ENCODE peak calls at places on chromosomes 4 and X, in seven cellular contexts. One of them, this sample, is unnamed. For H3K4me1 and H3K36me3, the result is how much of the 10 kb centered on the place peaks cover.

GRCh38 chrX:103941201-103941975 is 21.0 kb upstream of the TMSB15B start:
- DNase-seq in stomach: no peak
- DNase-seq in endodermal cell: no peak
- DNase-seq in IMR-90: peak
- DNase-seq in psoas muscle: no peak
- DNase-seq in Caco-2: peak
- DNase-seq in cardiac muscle cell: peak
- DNase-seq in this sample: no peak

GRCh38 chr4:124948976-124949597 is 236.6 kb upstream of the ANKRD50 start:
- DNase-seq in cardiac muscle cell: no peak
- DNase-seq in IMR-90: peak
- DNase-seq in psoas muscle: no peak
- DNase-seq in stomach: peak
- DNase-seq in endodermal cell: no peak
- DNase-seq in Caco-2: no peak
- DNase-seq in this sample: no peak

GRCh38 chr4:81198151-81198550 is 16.9 kb downstream of the PRKG2 start:
- DNase-seq in endodermal cell: no peak
- DNase-seq in IMR-90: no peak
- DNase-seq in cardiac muscle cell: peak
- DNase-seq in stomach: peak
- DNase-seq in Caco-2: no peak
- DNase-seq in psoas muscle: no peak
- DNase-seq in this sample: no peak

GRCh38 chr4:186104114-186104894 is at the start of gene FAM149A:
- DNase-seq in endodermal cell: no peak
- DNase-seq in psoas muscle: peak
- DNase-seq in stomach: peak
- DNase-seq in IMR-90: no peak
- DNase-seq in Caco-2: peak
- DNase-seq in cardiac muscle cell: peak
- DNase-seq in this sample: no peak

GRCh38 chrX:154734101-154734781 is 16.6 kb downstream of the GAB3 start:
- DNase-seq in psoas muscle: peak
- DNase-seq in stomach: no peak
- DNase-seq in Caco-2: no peak
- DNase-seq in endodermal cell: no peak
- DNase-seq in IMR-90: peak
- DNase-seq in cardiac muscle cell: no peak
- DNase-seq in this sample: no peak

GRCh38 chrX:72026341-72027023 is 105.2 kb downstream of the RTL5 start:
- DNase-seq in IMR-90: no peak
- DNase-seq in Caco-2: no peak
- DNase-seq in psoas muscle: no peak
- DNase-seq in stomach: no peak
- DNase-seq in cardiac muscle cell: no peak
- DNase-seq in endodermal cell: peak
- DNase-seq in this sample: no peak

GRCh38 chr4:8092282-8092681 is 66.3 kb downstream of the ABLIM2 start:
- DNase-seq in psoas muscle: no peak
- DNase-seq in cardiac muscle cell: no peak
- DNase-seq in endodermal cell: no peak
- DNase-seq in IMR-90: no peak
- DNase-seq in stomach: no peak
- DNase-seq in Caco-2: no peak
- DNase-seq in this sample: no peak

GRCh38 chrX:9153299-9153698 is 119.4 kb upstream of the FAM9B start:
- DNase-seq in Caco-2: no peak
- DNase-seq in cardiac muscle cell: no peak
- DNase-seq in stomach: no peak
- DNase-seq in IMR-90: peak
- DNase-seq in endodermal cell: no peak
- DNase-seq in psoas muscle: no peak
- DNase-seq in this sample: no peak

GRCh38 chr4:37588150-37588549 is 98.0 kb downstream of the RELL1 start:
- DNase-seq in endodermal cell: no peak
- DNase-seq in IMR-90: no peak
- DNase-seq in Caco-2: no peak
- DNase-seq in psoas muscle: no peak
- DNase-seq in cardiac muscle cell: no peak
- DNase-seq in stomach: no peak
- DNase-seq in this sample: no peak

GRCh38 chr4:25863347-25863784 is 578 bp upstream of the SEL1L3 start:
- DNase-seq in cardiac muscle cell: peak
- DNase-seq in Caco-2: peak
- DNase-seq in psoas muscle: peak
- DNase-seq in stomach: peak
- DNase-seq in IMR-90: no peak
- DNase-seq in endodermal cell: peak
- DNase-seq in this sample: no peak

GRCh38 chrX:8738588-8739189 is 6.8 kb upstream of the ANOS1 start:
- DNase-seq in psoas muscle: peak
- DNase-seq in stomach: peak
- DNase-seq in cardiac muscle cell: peak
- DNase-seq in IMR-90: peak
- DNase-seq in Caco-2: peak
- DNase-seq in endodermal cell: peak
- DNase-seq in this sample: no peak

GRCh38 chrX:132718411-132718810 is 229.6 kb upstream of the MBNL3 start:
- DNase-seq in Caco-2: no peak
- DNase-seq in IMR-90: no peak
- DNase-seq in psoas muscle: no peak
- DNase-seq in endodermal cell: no peak
- DNase-seq in cardiac muscle cell: peak
- DNase-seq in stomach: no peak
- DNase-seq in this sample: no peak

GRCh38 chr4:11805837-11806236 is 377.1 kb upstream of the HS3ST1 start:
- DNase-seq in IMR-90: peak
- DNase-seq in Caco-2: peak
- DNase-seq in cardiac muscle cell: peak
- DNase-seq in stomach: no peak
- DNase-seq in endodermal cell: no peak
- DNase-seq in psoas muscle: no peak
- DNase-seq in this sample: no peak

GRCh38 chrX:136806891-136807410 is 26.2 kb upstream of the ARHGEF6 start:
- DNase-seq in endodermal cell: no peak
- DNase-seq in Caco-2: no peak
- DNase-seq in IMR-90: no peak
- DNase-seq in psoas muscle: no peak
- DNase-seq in cardiac muscle cell: no peak
- DNase-seq in stomach: no peak
- DNase-seq in this sample: no peak

GRCh38 chrX:11558972-11559371 is 106.7 kb downstream of the ARHGAP6 start:
- DNase-seq in psoas muscle: no peak
- DNase-seq in stomach: peak
- DNase-seq in Caco-2: peak
- DNase-seq in IMR-90: no peak
- DNase-seq in cardiac muscle cell: no peak
- DNase-seq in endodermal cell: peak
- DNase-seq in this sample: no peak

GRCh38 chrX:130654409-130654970 is 248.5 kb downstream of the ENOX2 start:
- DNase-seq in stomach: no peak
- DNase-seq in IMR-90: peak
- DNase-seq in Caco-2: no peak
- DNase-seq in endodermal cell: no peak
- DNase-seq in cardiac muscle cell: no peak
- DNase-seq in psoas muscle: no peak
- DNase-seq in this sample: no peak

GRCh38 chrX:121457096-121457495 is 409.7 kb downstream of the GLUD2 start:
- DNase-seq in stomach: no peak
- DNase-seq in cardiac muscle cell: no peak
- DNase-seq in psoas muscle: no peak
- DNase-seq in IMR-90: no peak
- DNase-seq in Caco-2: no peak
- DNase-seq in endodermal cell: no peak
- DNase-seq in this sample: no peak

GRCh38 chr4:6362896-6363295 is 93.2 kb downstream of the WFS1 start:
- DNase-seq in stomach: no peak
- DNase-seq in cardiac muscle cell: peak
- DNase-seq in Caco-2: peak
- DNase-seq in psoas muscle: no peak
- DNase-seq in endodermal cell: peak
- DNase-seq in IMR-90: peak
- DNase-seq in this sample: no peak

GRCh38 chrX:2928127-2928582 is 984 bp downstream of the ARSD start:
- DNase-seq in endodermal cell: no peak
- DNase-seq in stomach: peak
- DNase-seq in IMR-90: peak
- DNase-seq in cardiac muscle cell: peak
- DNase-seq in psoas muscle: peak
- DNase-seq in Caco-2: no peak
- DNase-seq in this sample: peak

DNA sequence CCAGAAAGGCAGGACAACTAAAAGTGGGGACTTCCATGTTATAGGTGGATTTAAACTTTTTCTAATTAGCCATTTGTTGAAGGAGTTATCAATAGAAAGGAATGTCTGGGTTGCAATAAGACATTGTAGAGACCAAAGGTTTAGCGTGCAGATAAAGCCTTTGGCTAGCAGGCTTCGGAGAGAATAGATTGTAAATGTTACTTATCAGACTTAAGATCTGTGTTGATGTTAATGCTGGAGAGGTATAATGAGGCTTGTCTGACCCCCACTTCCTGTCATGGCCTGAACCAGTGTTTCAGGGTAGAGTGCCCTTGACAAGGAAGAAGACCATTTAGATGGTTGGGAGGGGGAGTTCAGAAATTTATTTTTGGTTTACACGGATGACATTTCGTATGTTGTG is 67.1 kb upstream of the SPIN4 start:
- DNase-seq in cardiac muscle cell: no peak
- DNase-seq in stomach: no peak
- DNase-seq in Caco-2: no peak
- DNase-seq in endodermal cell: no peak
- DNase-seq in IMR-90: no peak
- DNase-seq in psoas muscle: no peak
- DNase-seq in this sample: no peak
- H3K4me1 ChIP-seq in cardiac muscle cell: under half
- H3K4me1 ChIP-seq in stomach: under half
- H3K4me1 ChIP-seq in Caco-2: under half
- H3K4me1 ChIP-seq in endodermal cell: under half
- H3K4me1 ChIP-seq in IMR-90: under half
- H3K4me1 ChIP-seq in psoas muscle: under half
- H3K4me1 ChIP-seq in this sample: under half

GRCh38 chr4:87489678-87490077 is 39.5 kb downstream of the SPARCL1 start:
- DNase-seq in stomach: no peak
- DNase-seq in IMR-90: no peak
- DNase-seq in cardiac muscle cell: no peak
- DNase-seq in endodermal cell: no peak
- DNase-seq in psoas muscle: no peak
- DNase-seq in Caco-2: no peak
- DNase-seq in this sample: no peak

GRCh38 chr4:87491436-87491835 is 37.7 kb downstream of the SPARCL1 start:
- DNase-seq in Caco-2: no peak
- DNase-seq in cardiac muscle cell: no peak
- DNase-seq in psoas muscle: no peak
- DNase-seq in stomach: no peak
- DNase-seq in IMR-90: no peak
- DNase-seq in endodermal cell: no peak
- DNase-seq in this sample: no peak

GRCh38 chr4:87492617-87493016 is 36.6 kb downstream of the SPARCL1 start:
- DNase-seq in stomach: no peak
- DNase-seq in Caco-2: no peak
- DNase-seq in cardiac muscle cell: no peak
- DNase-seq in IMR-90: no peak
- DNase-seq in endodermal cell: no peak
- DNase-seq in psoas muscle: no peak
- DNase-seq in this sample: no peak

GRCh38 chr4:87490664-87491369 is 38.4 kb downstream of the SPARCL1 start:
- DNase-seq in stomach: no peak
- DNase-seq in psoas muscle: no peak
- DNase-seq in IMR-90: no peak
- DNase-seq in endodermal cell: no peak
- DNase-seq in Caco-2: no peak
- DNase-seq in cardiac muscle cell: no peak
- DNase-seq in this sample: no peak

DNA sequence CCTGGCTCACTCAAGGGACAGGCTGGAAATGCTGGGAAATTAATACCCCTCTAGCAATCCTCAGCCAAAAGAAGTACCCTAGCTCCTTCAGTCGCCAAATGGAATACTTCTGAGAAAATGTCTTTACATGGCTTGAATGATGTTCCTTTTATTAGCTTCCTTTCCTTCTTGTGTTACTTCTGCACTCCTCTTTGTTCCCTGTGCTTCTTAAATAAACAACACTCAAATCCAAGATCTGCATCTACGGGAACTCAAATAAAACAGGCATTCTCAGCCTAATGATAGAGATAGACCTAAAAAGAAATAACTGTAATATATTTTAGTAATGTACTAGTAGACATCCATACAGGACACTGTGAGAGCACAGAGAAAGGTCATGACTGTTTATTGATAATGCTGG is 36.0 kb downstream of the SPARCL1 start:
- DNase-seq in stomach: no peak
- DNase-seq in psoas muscle: no peak
- DNase-seq in cardiac muscle cell: no peak
- DNase-seq in Caco-2: no peak
- DNase-seq in endodermal cell: no peak
- DNase-seq in IMR-90: no peak
- DNase-seq in this sample: no peak
- H3K36me3 ChIP-seq in stomach: half or more
- H3K36me3 ChIP-seq in psoas muscle: under half
- H3K36me3 ChIP-seq in cardiac muscle cell: under half
- H3K36me3 ChIP-seq in Caco-2: under half
- H3K36me3 ChIP-seq in endodermal cell: under half
- H3K36me3 ChIP-seq in IMR-90: under half
- H3K36me3 ChIP-seq in this sample: half or more

DNA sequence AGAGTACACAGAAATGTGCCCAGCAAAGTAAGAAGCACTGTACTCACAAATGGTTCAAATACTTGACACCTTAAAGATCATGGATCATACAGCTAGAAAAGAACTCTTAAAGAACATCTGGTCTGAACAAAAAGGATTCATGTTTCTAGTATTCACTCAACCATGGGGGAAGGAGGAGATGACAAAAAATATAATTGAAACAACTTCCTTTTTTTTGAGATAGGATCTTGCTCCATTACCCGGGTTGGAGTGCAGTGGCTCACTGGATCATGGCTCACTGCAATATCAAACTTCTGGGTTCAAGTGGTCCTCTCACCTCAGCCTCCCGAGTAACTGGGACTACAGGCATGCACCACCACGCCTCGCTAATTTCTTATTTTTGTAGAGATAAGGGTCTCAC is 6.0 kb downstream of the DHX15 start:
- DNase-seq in psoas muscle: no peak
- DNase-seq in endodermal cell: no peak
- DNase-seq in stomach: no peak
- DNase-seq in IMR-90: no peak
- DNase-seq in cardiac muscle cell: no peak
- DNase-seq in Caco-2: no peak
- DNase-seq in this sample: no peak
- H3K4me1 ChIP-seq in psoas muscle: half or more
- H3K4me1 ChIP-seq in endodermal cell: under half
- H3K4me1 ChIP-seq in stomach: half or more
- H3K4me1 ChIP-seq in IMR-90: under half
- H3K4me1 ChIP-seq in cardiac muscle cell: under half
- H3K4me1 ChIP-seq in Caco-2: under half
- H3K4me1 ChIP-seq in this sample: under half

DNA sequence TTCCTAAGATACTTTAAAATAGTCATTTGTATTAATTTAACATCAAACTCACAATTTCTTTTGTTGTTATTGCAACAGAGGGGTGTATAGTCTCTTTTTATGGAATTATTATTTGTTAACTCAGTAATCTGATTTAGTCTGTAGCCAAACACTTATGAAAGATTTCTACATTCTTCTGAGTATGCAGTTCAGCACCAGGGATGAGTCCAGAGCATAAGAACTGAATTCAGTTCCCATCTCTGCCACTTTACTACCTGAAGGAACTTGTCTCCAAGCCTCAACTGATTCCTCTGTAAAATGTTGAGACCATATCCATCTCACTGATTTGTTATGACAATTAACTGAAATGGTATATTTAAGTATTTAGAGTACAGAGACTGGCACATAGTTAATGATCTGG is 45.5 kb downstream of the METTL14 start:
- DNase-seq in psoas muscle: no peak
- DNase-seq in IMR-90: peak
- DNase-seq in cardiac muscle cell: no peak
- DNase-seq in stomach: no peak
- DNase-seq in endodermal cell: no peak
- DNase-seq in Caco-2: no peak
- DNase-seq in this sample: no peak
- H3K36me3 ChIP-seq in psoas muscle: half or more
- H3K36me3 ChIP-seq in IMR-90: under half
- H3K36me3 ChIP-seq in cardiac muscle cell: half or more
- H3K36me3 ChIP-seq in stomach: half or more
- H3K36me3 ChIP-seq in endodermal cell: half or more
- H3K36me3 ChIP-seq in Caco-2: under half
- H3K36me3 ChIP-seq in this sample: under half

This sample was measured in thoracic aorta.